ENCODE peak calls at places on chromosome 13, in five cellular contexts. A is SK-N-SH; V is endodermal cell; C is neural progenitor cell; Z is CD4-positive, alpha-beta memory T cell. L is an unnamed sample. For H3K4me1, the result is how much of the 10 kb centered on the place peaks cover.

GRCh38 chr13:30346159-30346788 is 38.9 kb upstream of the KATNAL1 start:
- DNase-seq in A (no peak), V (no peak), C (no peak), Z (peak), L (peak)

GRCh38 chr13:72507394-72508199 is 219.8 kb downstream of the MZT1 start:
- DNase-seq in A (no peak), V (no peak), C (no peak), Z (no peak), L (no peak)

GRCh38 chr13:32984857-32985626 is 31.2 kb upstream of the KL start:
- DNase-seq in A (no peak), V (no peak), C (no peak), Z (no peak), L (no peak)

GRCh38 chr13:88628882-88629281 is 957.7 kb downstream of the SLITRK5 start:
- DNase-seq in A (peak), V (no peak), C (no peak), Z (no peak), L (no peak)

GRCh38 chr13:26946675-26947342 is 186.2 kb upstream of the GPR12 start:
- DNase-seq in A (peak), V (no peak), C (peak), Z (no peak), L (no peak)

GRCh38 chr13:110114351-110114750 is 192.6 kb downstream of the COL4A1 start:
- DNase-seq in A (no peak), V (no peak), C (no peak), Z (no peak), L (no peak)

GRCh38 chr13:93476175-93476574 is 249.6 kb downstream of the GPC6 start:
- DNase-seq in A (no peak), V (no peak), C (no peak), Z (no peak), L (no peak)

GRCh38 chr13:108807841-108808240 is 178.4 kb downstream of the MYO16 start:
- DNase-seq in A (no peak), V (no peak), C (no peak), Z (no peak), L (no peak)

GRCh38 chr13:67001363-67001762 is 228.8 kb downstream of the PCDH9 start:
- DNase-seq in A (no peak), V (peak), C (peak), Z (no peak), L (no peak)

GRCh38 chr13:39603424-39603947 is 493 bp upstream of the LHFPL6 start:
- DNase-seq in A (peak), V (peak), C (peak), Z (no peak), L (no peak)
- H3K27ac ChIP-seq in A (peak), V (peak), C (no peak), Z (no peak), L (no peak)

GRCh38 chr13:99289265-99289664 is 17.9 kb downstream of the GPR183 start:
- DNase-seq in A (no peak), V (no peak), C (no peak), Z (no peak), L (no peak)

GRCh38 chr13:99287544-99287943 is 19.7 kb downstream of the GPR183 start:
- DNase-seq in A (no peak), V (no peak), C (no peak), Z (no peak), L (no peak)

GRCh38 chr13:99288069-99288468 is 19.1 kb downstream of the GPR183 start:
- DNase-seq in A (no peak), V (no peak), C (no peak), Z (no peak), L (no peak)

GRCh38 chr13:99282264-99283231 is 24.4 kb upstream of the GPR18 start:
- DNase-seq in A (no peak), V (no peak), C (no peak), Z (peak), L (no peak)

DNA sequence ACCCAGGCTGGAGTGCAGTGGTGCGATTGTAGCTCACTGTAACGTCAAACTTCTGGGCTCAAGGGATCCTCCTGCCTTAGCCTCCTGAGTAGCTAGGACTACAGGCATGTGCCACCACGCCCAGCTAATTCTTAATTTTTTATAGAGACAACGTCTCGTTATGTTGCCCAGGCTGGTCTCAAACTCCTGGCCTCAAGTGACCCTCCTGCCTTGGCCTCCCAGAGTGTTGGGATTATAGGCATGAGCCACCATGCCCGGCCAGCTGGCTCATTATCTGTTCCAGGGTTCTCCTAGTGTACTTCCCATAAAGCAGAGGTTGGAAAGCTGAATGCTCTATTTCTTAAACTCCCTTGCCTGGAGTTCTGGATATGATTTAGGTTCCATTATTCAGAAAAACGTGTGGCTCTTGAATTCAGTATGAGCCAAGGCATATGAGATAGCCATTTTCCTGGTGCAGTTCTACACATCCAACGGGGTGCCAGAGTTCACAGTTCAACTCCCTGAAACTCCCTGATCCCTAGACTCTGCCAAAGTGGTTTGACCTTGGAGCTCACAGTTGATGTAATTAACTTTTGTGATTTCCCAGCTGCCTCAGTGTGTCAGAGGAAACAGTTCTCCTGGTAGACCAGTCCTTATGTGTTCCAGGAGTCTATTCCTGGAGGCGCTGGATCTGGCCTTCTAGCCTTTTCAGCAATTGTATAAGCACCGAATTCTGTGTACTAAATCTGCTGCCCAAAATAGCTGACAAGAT is 21.6 kb downstream of the GPR183 start:
- DNase-seq in A (no peak), V (no peak), C (no peak), Z (no peak), L (no peak)
- H3K4me1 ChIP-seq in A (under half), V (under half), C (under half), Z (half or more), L (half or more)

GRCh38 chr13:25469179-25469545 is 97.4 kb downstream of the ATP8A2 start:
- DNase-seq in A (no peak), V (no peak), C (no peak), Z (no peak), L (no peak)
- H3K4me3 ChIP-seq in A (peak), V (peak), C (peak), Z (no peak), L (no peak)

GRCh38 chr13:41177616-41178015 is 16.8 kb downstream of the KBTBD7 start:
- DNase-seq in A (no peak), V (no peak), C (no peak), Z (no peak), L (no peak)
- H3K27ac ChIP-seq in A (no peak), V (no peak), C (no peak), Z (no peak), L (no peak)

GRCh38 chr13:45258339-45258685 is 57.5 kb upstream of the KCTD4 start:
- DNase-seq in A (no peak), V (no peak), C (no peak), Z (no peak), L (no peak)
- H3K4me1 ChIP-seq in A (under half), V (under half), C (under half), Z (under half), L (under half)

DNA sequence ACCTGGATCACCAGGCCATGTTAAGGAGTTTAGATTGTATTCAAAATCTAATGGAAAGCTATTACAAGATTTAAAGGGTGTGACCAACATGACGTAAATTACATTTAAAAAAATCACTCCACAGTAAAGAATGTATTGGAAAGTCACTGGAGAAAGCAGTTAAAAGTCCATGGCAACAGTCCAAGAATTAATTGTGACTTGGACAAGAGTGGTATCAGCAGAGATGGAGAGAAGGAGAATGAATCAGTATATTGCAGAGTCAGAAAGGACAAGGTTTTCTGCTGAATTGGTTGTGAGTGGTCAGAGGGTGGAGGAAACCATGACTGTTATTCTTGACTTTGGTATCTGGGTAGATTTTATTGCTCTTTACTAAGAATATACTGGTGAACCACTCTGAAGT is 535.2 kb upstream of the SLITRK1 start:
- DNase-seq in A (no peak), V (no peak), C (no peak), Z (no peak), L (no peak)
- H3K4me3 ChIP-seq in A (no peak), V (no peak), C (no peak), Z (no peak), L (no peak)

GRCh38 chr13:113629814-113630213 is 28.2 kb downstream of the ATP4B start:
- DNase-seq in A (no peak), V (no peak), C (no peak), Z (no peak), L (no peak)

GRCh38 chr13:113628291-113629270 is 29.4 kb downstream of the ATP4B start:
- DNase-seq in A (no peak), V (no peak), C (no peak), Z (no peak), L (no peak)

GRCh38 chr13:113625965-113626661 is 31.9 kb downstream of the ATP4B start:
- DNase-seq in A (no peak), V (no peak), C (no peak), Z (no peak), L (no peak)

GRCh38 chr13:113624235-113624587 is 33.8 kb downstream of the ATP4B start:
- DNase-seq in A (no peak), V (no peak), C (no peak), Z (no peak), L (no peak)

GRCh38 chr13:113627136-113627535 is 30.9 kb downstream of the ATP4B start:
- DNase-seq in A (no peak), V (no peak), C (no peak), Z (no peak), L (no peak)
- H3K27ac ChIP-seq in A (no peak), V (no peak), C (no peak), Z (no peak), L (no peak)

GRCh38 chr13:97318532-97318931 is 96.4 kb downstream of the MBNL2 start:
- DNase-seq in A (no peak), V (no peak), C (no peak), Z (no peak), L (no peak)
- H3K4me1 ChIP-seq in A (under half), V (under half), C (under half), Z (under half), L (under half)

L was measured in CD8-positive, alpha-beta memory T cell.